ENCODE peak calls at places on chromosome 10, in ten cellular contexts. Y is stimulated activated CD4-positive, alpha-beta T cell treated with anti-CD3 and anti-CD28 coated beads, Interleukin-2, amount 100 ng/mL, for 48 hours; P is T follicular helper cell; S is activated naive CD4-positive, alpha-beta T cell treated with anti-CD3 and anti-CD28 coated beads for 36 hours; Q is GM03348; K is iris pigment epithelial cell; X is kidney; E is heart left ventricle; V is epithelial cell of esophagus; W is HFFc6. B is an unnamed sample.

GRCh38 chr10:95337354-95337753 is 46.6 kb upstream of the PDLIM1 start:
- DNase-seq in X (no peak), S (no peak), Q (no peak), E (no peak), K (no peak), V (no peak), Y (no peak), P (no peak), W (no peak), B (no peak)

GRCh38 chr10:121518321-121518720 is 79.9 kb downstream of the FGFR2 start:
- DNase-seq in S (no peak), E (no peak), Y (no peak), Q (no peak), P (no peak), V (no peak), W (no peak), K (no peak), X (no peak), B (no peak)

GRCh38 chr10:37263304-37263703 is 137.9 kb downstream of the ANKRD30A start:
- DNase-seq in K (no peak), X (no peak), Q (no peak), S (no peak), E (no peak), W (no peak), Y (no peak), V (peak; percentile 4), P (no peak), B (no peak)

GRCh38 chr10:1477578-1477977 is 259.7 kb downstream of the ADARB2 start:
- DNase-seq in Y (no peak), S (no peak), E (no peak), V (no peak), P (no peak), X (no peak), K (no peak), W (no peak), Q (no peak), B (no peak)

GRCh38 chr10:100192350-100192749 is 6.5 kb upstream of the ERLIN1 start:
- DNase-seq in E (peak; percentile 45), P (no peak), S (no peak), V (no peak), W (no peak), Y (no peak), X (no peak), K (peak; percentile 33), Q (no peak), B (no peak)

GRCh38 chr10:30111340-30111980 is 52.1 kb upstream of the JCAD start:
- DNase-seq in P (no peak), S (no peak), X (no peak), Q (peak; percentile 73), K (peak; percentile 83), V (peak; percentile 9), W (peak; percentile 72), Y (no peak), E (no peak), B (peak; percentile 64)

GRCh38 chr10:69375307-69376151 is 41.2 kb downstream of the TACR2 start:
- DNase-seq in Q (peak; percentile 63), K (peak; percentile 31), W (no peak), V (peak; percentile 50), P (no peak), X (peak; percentile 78), Y (no peak), E (peak; percentile 54), S (no peak), B (no peak)

GRCh38 chr10:61063911-61064310 is 119.9 kb upstream of the RHOBTB1 start:
- DNase-seq in E (no peak), X (no peak), Q (no peak), V (peak; percentile 24), K (peak; percentile 9), W (no peak), P (no peak), Y (no peak), S (no peak), B (no peak)

GRCh38 chr10:68202965-68203358 is 29.0 kb downstream of the ATOH7 start:
- DNase-seq in W (peak; percentile 75), S (peak; percentile 5), V (peak; percentile 45), Y (no peak), P (no peak), E (no peak), Q (peak; percentile 73), X (no peak), K (peak; percentile 76), B (peak; percentile 28)

GRCh38 chr10:26464632-26465280 is 26.6 kb downstream of the APBB1IP start:
- DNase-seq in Q (no peak), V (no peak), X (no peak), S (no peak), W (no peak), K (no peak), Y (no peak), E (no peak), P (no peak), B (no peak)

GRCh38 chr10:47255033-47255813 is 44.8 kb upstream of the GDF10 start:
- DNase-seq in X (no peak), Y (no peak), Q (no peak), V (no peak), E (no peak), S (peak; percentile 30), K (no peak), W (no peak), P (no peak), B (no peak)

GRCh38 chr10:43124574-43125273 is 13.5 kb upstream of the CSGALNACT2 start:
- DNase-seq in E (no peak), X (peak; percentile 35), Y (no peak), Q (no peak), W (no peak), K (no peak), V (no peak), S (no peak), P (no peak), B (no peak)

GRCh38 chr10:48880016-48880705 is 59.5 kb downstream of the LRRC18 start:
- DNase-seq in X (peak; percentile 57), Y (no peak), P (no peak), S (no peak), W (no peak), K (no peak), V (no peak), Q (no peak), E (no peak), B (no peak)

GRCh38 chr10:11411926-11412545 is 199.4 kb downstream of the USP6NL start:
- DNase-seq in Y (no peak), S (no peak), W (no peak), P (no peak), K (no peak), E (no peak), Q (no peak), X (no peak), V (no peak), B (no peak)

GRCh38 chr10:34666008-34666700 is 148.9 kb downstream of the PARD3 start:
- DNase-seq in Q (peak; percentile 85), V (peak; percentile 94), W (peak; percentile 89), P (no peak), Y (no peak), S (peak; percentile 16), X (no peak), E (no peak), K (peak; percentile 96), B (peak; percentile 94)

GRCh38 chr10:6141296-6142151 is 52.7 kb downstream of the RBM17 start:
- DNase-seq in Y (no peak), Q (peak; percentile 85), S (peak; percentile 54), E (peak; percentile 39), K (peak; percentile 91), W (peak; percentile 89), P (no peak), V (peak; percentile 85), X (peak; percentile 76), B (peak; percentile 88)

GRCh38 chr10:88379575-88379974 is 203.5 kb downstream of the RNLS start:
- DNase-seq in Y (no peak), P (no peak), Q (peak; percentile 27), X (no peak), W (peak; percentile 45), E (no peak), S (no peak), V (peak; percentile 79), K (peak; percentile 94), B (peak; percentile 66)

GRCh38 chr10:46534828-46535524 is 21.5 kb downstream of the GPRIN2 start:
- DNase-seq in W (no peak), X (peak; percentile 57), E (peak; percentile 23), K (no peak), V (no peak), Y (no peak), P (no peak), Q (no peak), S (no peak), B (no peak)

GRCh38 chr10:46299531-46300366 is 13.0 kb downstream of the ANTXRL start:
- DNase-seq in E (no peak), W (no peak), Y (no peak), S (no peak), P (no peak), Q (no peak), V (no peak), K (no peak), X (no peak), B (no peak)

GRCh38 chr10:44278669-44279337 is 106.1 kb downstream of the CXCL12 start:
- DNase-seq in X (no peak), W (peak; percentile 52), S (no peak), Y (no peak), E (no peak), Q (peak; percentile 45), P (no peak), V (no peak), K (no peak), B (no peak)

GRCh38 chr10:82206831-82207230 is 331.8 kb downstream of the NRG3 start:
- DNase-seq in X (no peak), Q (no peak), S (no peak), V (no peak), K (no peak), Y (no peak), W (no peak), P (no peak), E (no peak), B (peak; percentile 17)

GRCh38 chr10:14750900-14751575 is 23.7 kb downstream of the FAM107B start:
- DNase-seq in E (peak; percentile 33), P (no peak), S (no peak), V (no peak), Y (no peak), Q (no peak), W (no peak), K (no peak), X (no peak), B (no peak)

GRCh38 chr10:3772349-3773222 is 12.4 kb downstream of the KLF6 start:
- DNase-seq in W (no peak), V (peak; percentile 63), E (no peak), Q (no peak), X (no peak), K (peak; percentile 42), P (no peak), Y (no peak), S (no peak), B (no peak)

GRCh38 chr10:7913122-7913872 is 95.0 kb downstream of the TAF3 start:
- DNase-seq in X (no peak), S (no peak), E (no peak), K (no peak), Q (no peak), Y (no peak), P (no peak), W (no peak), V (no peak), B (no peak)

GRCh38 chr10:69315610-69316312 is 37.5 kb downstream of the HK1 start:
- DNase-seq in P (no peak), V (no peak), Q (no peak), Y (no peak), X (no peak), S (no peak), W (no peak), E (no peak), K (no peak), B (no peak)

GRCh38 chr10:93790454-93790853 is 32.7 kb downstream of the LGI1 start:
- DNase-seq in S (no peak), Y (no peak), P (no peak), X (no peak), E (no peak), V (no peak), W (no peak), K (no peak), Q (no peak), B (no peak)

GRCh38 chr10:110901954-110902819 is 16.8 kb downstream of the BBIP1 start:
- DNase-seq in Y (no peak), W (peak; percentile 38), P (no peak), Q (peak; percentile 47), S (peak; percentile 76), V (peak; percentile 94), X (no peak), E (no peak), K (peak; percentile 86), B (peak; percentile 75)

GRCh38 chr10:100518761-100519241 is 860 bp downstream of the SEC31B start:
- DNase-seq in V (peak; percentile 77), Y (peak; percentile 64), Q (peak; percentile 79), W (peak; percentile 67), S (peak; percentile 86), K (peak; percentile 64), E (peak; percentile 48), X (no peak), P (peak; percentile 45), B (peak; percentile 64)